ENCODE peak calls at places on chromosomes 1 and 21, in ten cellular contexts. C, N, R, V, P, O, L, S, K and Z are unnamed samples.

GRCh38 chr1:65002508-65003315 is 36.4 kb upstream of the JAK1 start:
- DNase-seq in R (peak), O (peak), C (peak), N (peak), K (peak), L (peak), V (peak), S (peak), P (peak), Z (peak)

GRCh38 chr1:180295999-180296398 is 65.9 kb downstream of the LHX4 start:
- DNase-seq in O (no peak), V (no peak), P (no peak), N (no peak), L (no peak), C (no peak), R (no peak), S (no peak), K (no peak), Z (no peak)

GRCh38 chr21:34974162-34974981 is 74.7 kb downstream of the RUNX1 start:
- DNase-seq in P (peak), O (no peak), C (no peak), L (peak), S (peak), N (no peak), R (peak), K (no peak), V (no peak), Z (no peak)

GRCh38 chr1:150259758-150260669 is 2.4 kb downstream of the CA14 start:
- DNase-seq in S (no peak), V (peak), O (no peak), N (peak), R (no peak), C (peak), L (peak), P (no peak), K (no peak), Z (no peak)

GRCh38 chr21:43848771-43849170 is 16.3 kb upstream of the AGPAT3 start:
- DNase-seq in P (no peak), K (no peak), S (no peak), R (no peak), N (no peak), O (no peak), L (no peak), V (no peak), C (no peak), Z (no peak)

GRCh38 chr1:246219508-246220030 is 287.5 kb downstream of the SMYD3 start:
- DNase-seq in V (peak), P (no peak), O (no peak), K (no peak), L (peak), R (no peak), S (no peak), C (peak), N (peak), Z (no peak)

GRCh38 chr1:35264035-35264434 is 4.5 kb upstream of the ZMYM4 start:
- DNase-seq in S (no peak), N (no peak), O (no peak), C (no peak), L (peak), K (no peak), R (no peak), V (no peak), P (no peak), Z (no peak)

GRCh38 chr1:205444931-205445652 is 10.8 kb downstream of the BLACAT1 start:
- DNase-seq in P (no peak), O (peak), L (no peak), N (no peak), C (peak), V (peak), S (no peak), K (no peak), R (no peak), Z (no peak)

GRCh38 chr1:168945870-168946269 is 160.6 kb upstream of the ATP1B1 start:
- DNase-seq in K (peak), C (no peak), V (peak), N (no peak), L (no peak), S (no peak), P (no peak), R (no peak), O (peak), Z (peak)

GRCh38 chr21:35617491-35617890 is 442.8 kb downstream of the SETD4 start:
- DNase-seq in P (no peak), R (no peak), O (no peak), N (no peak), L (no peak), V (no peak), S (no peak), K (no peak), C (no peak), Z (no peak)